ENCODE peak calls at places on chromosomes 3 and 15, in five cellular contexts. D is BE2C, X is transverse colon, B is uterus, J is IMR-90. L is an unnamed sample.

GRCh38 chr15:95832655-95833054 is 497.8 kb upstream of the NR2F2 start:
- DNase-seq in D (no peak), X (no peak), B (no peak), J (no peak), L (no peak)

GRCh38 chr15:101498731-101499480 is 9.4 kb upstream of the PCSK6 start:
- DNase-seq in D (no peak), X (no peak), B (no peak), J (no peak), L (no peak)

GRCh38 chr3:126835472-126836219 is 131.6 kb downstream of the CHCHD6 start:
- DNase-seq in D (peak; percentile 64), X (no peak), B (no peak), J (peak; percentile 76), L (no peak)

GRCh38 chr15:43517354-43518072 is at the start of gene MAP1A:
- DNase-seq in D (peak; percentile 79), X (peak; percentile 37), B (peak; percentile 68), J (peak; percentile 71), L (peak; percentile 69)

GRCh38 chr3:76362643-76363042 is 577.3 kb upstream of the ZNF717 start:
- DNase-seq in D (no peak), X (no peak), B (no peak), J (no peak), L (no peak)

GRCh38 chr3:119310052-119310451 is 15.9 kb downstream of the ARHGAP31 start:
- DNase-seq in D (no peak), X (no peak), B (no peak), J (peak; percentile 97), L (no peak)

GRCh38 chr3:71859128-71859519 is 74.2 kb upstream of the PROK2 start:
- DNase-seq in D (peak; percentile 56), X (no peak), B (no peak), J (no peak), L (no peak)

GRCh38 chr3:18049101-18049500 is 306.7 kb upstream of the TBC1D5 start:
- DNase-seq in D (no peak), X (no peak), B (no peak), J (no peak), L (no peak)

GRCh38 chr3:123084192-123084591 is 17.4 kb downstream of the PDIA5 start:
- DNase-seq in D (no peak), X (no peak), B (no peak), J (no peak), L (peak; percentile 44)

GRCh38 chr15:36808401-36809160 is 229.2 kb downstream of the CDIN1 start:
- DNase-seq in D (no peak), X (no peak), B (no peak), J (peak; percentile 25), L (no peak)

GRCh38 chr15:84703808-84704207 is 12.1 kb downstream of the SEC11A start:
- DNase-seq in D (no peak), X (no peak), B (no peak), J (no peak), L (no peak)

GRCh38 chr3:182973047-182973446 is 7.3 kb downstream of the DCUN1D1 start:
- DNase-seq in D (no peak), X (no peak), B (no peak), J (peak; percentile 47), L (no peak)

GRCh38 chr3:65721386-65721785 is 317.3 kb downstream of the MAGI1 start:
- DNase-seq in D (no peak), X (no peak), B (no peak), J (no peak), L (no peak)

GRCh38 chr3:155846119-155846518 is 8.1 kb downstream of the SLC33A1 start:
- DNase-seq in D (no peak), X (no peak), B (no peak), J (no peak), L (no peak)

GRCh38 chr3:136105044-136105443 is 91.1 kb downstream of the MSL2 start:
- DNase-seq in D (no peak), X (no peak), B (no peak), J (no peak), L (no peak)

GRCh38 chr15:81575436-81576123 is 201.6 kb upstream of the TMC3 start:
- DNase-seq in D (peak; percentile 23), X (no peak), B (no peak), J (peak; percentile 1), L (no peak)

GRCh38 chr3:147049901-147050300 is 356.4 kb downstream of the ZIC4 start:
- DNase-seq in D (no peak), X (no peak), B (no peak), J (no peak), L (no peak)

GRCh38 chr3:15382405-15382923 is 44.9 kb downstream of the METTL6 start:
- DNase-seq in D (no peak), X (no peak), B (no peak), J (no peak), L (no peak)

GRCh38 chr15:64854041-64854440 is 12.3 kb downstream of the PLEKHO2 start:
- DNase-seq in D (no peak), X (no peak), B (peak; percentile 43), J (no peak), L (peak; percentile 53)

GRCh38 chr3:160450846-160451245 is 1.3 kb upstream of the TRIM59 start:
- DNase-seq in D (no peak), X (no peak), B (no peak), J (peak; percentile 93), L (no peak)

GRCh38 chr3:179258820-179259219 is 7.9 kb upstream of the KCNMB3 start:
- DNase-seq in D (no peak), X (no peak), B (no peak), J (no peak), L (no peak)

GRCh38 chr3:71127463-71128243 is 455.9 kb downstream of the FOXP1 start:
- DNase-seq in D (no peak), X (no peak), B (no peak), J (peak; percentile 86), L (no peak)

GRCh38 chr15:57421110-57421509 is 44.8 kb downstream of the CGNL1 start:
- DNase-seq in D (no peak), X (no peak), B (no peak), J (no peak), L (no peak)

GRCh38 chr15:39784125-39784524 is 1.5 kb upstream of the FSIP1 start:
- DNase-seq in D (no peak), X (no peak), B (no peak), J (peak; percentile 71), L (no peak)

GRCh38 chr15:68618339-68619302 is 39.8 kb downstream of the CORO2B start:
- DNase-seq in D (no peak), X (no peak), B (no peak), J (peak; percentile 70), L (no peak)

GRCh38 chr3:172201136-172201989 is 162.0 kb downstream of the FNDC3B start:
- DNase-seq in D (peak; percentile 86), X (peak; percentile 74), B (peak; percentile 66), J (peak; percentile 98), L (peak; percentile 90)

GRCh38 chr3:115912372-115912771 is 289.1 kb downstream of the GAP43 start:
- DNase-seq in D (no peak), X (no peak), B (no peak), J (peak; percentile 14), L (no peak)

GRCh38 chr3:148582126-148582525 is 115.6 kb upstream of the AGTR1 start:
- DNase-seq in D (no peak), X (no peak), B (no peak), J (no peak), L (no peak)

GRCh38 chr15:27743078-27743477 is 356.0 kb downstream of the OCA2 start:
- DNase-seq in D (no peak), X (no peak), B (no peak), J (no peak), L (no peak)

GRCh38 chr15:39624806-39625205 is 43.9 kb downstream of the THBS1 start:
- DNase-seq in D (no peak), X (peak; percentile 74), B (peak; percentile 64), J (peak; percentile 93), L (peak; percentile 77)

DNA sequence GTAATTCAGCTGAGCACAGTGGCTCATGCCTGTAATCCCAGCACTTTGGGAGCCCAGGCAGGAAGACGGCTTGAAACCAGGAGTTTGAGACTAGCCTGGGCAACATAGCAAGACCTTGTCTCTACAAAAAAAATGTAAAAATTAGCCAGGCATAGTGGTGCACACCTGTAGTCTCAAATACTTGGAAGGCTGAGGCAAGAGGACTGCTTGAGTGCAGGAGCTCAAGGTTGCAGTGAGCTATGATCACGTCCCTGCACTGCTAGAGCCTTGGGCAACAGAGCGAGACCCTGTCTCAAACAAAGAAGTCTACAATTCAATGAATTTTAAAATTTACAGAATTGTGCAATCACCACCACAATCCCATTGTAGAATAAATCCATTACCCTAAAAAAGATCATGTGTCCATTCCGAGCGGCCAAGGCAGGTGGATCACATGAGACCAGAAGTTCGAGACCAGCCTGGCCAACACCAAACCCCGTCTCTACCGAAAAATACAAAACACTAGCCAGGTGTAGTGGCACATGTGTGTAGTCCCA is 45.2 kb downstream of the FBXO22 start:
- DNase-seq in D (no peak), X (no peak), B (no peak), J (no peak), L (no peak)
- H3K27me3 ChIP-seq in D (peaks cover 22% of the 10 kb centered on the region), X (peaks cover 30% of the 10 kb centered on the region), B (no peaks in the 10 kb centered on the region), J (no peaks in the 10 kb centered on the region), L (no peaks in the 10 kb centered on the region)

GRCh38 chr3:143977326-143978262 is 6.0 kb downstream of the DIPK2A start:
- DNase-seq in D (no peak), X (no peak), B (no peak), J (peak; percentile 41), L (no peak)
- H3K4me1 ChIP-seq in D (no peaks in the 10 kb centered on the region), X (peaks cover 17% of the 10 kb centered on the region), B (no peaks in the 10 kb centered on the region), J (no peaks in the 10 kb centered on the region), L (peaks cover 3% of the 10 kb centered on the region)

GRCh38 chr3:12002912-12003311 is 1.3 kb upstream of the SYN2 start:
- DNase-seq in D (no peak), X (no peak), B (no peak), J (no peak), L (no peak)
- H3K27me3 ChIP-seq in D (no peaks in the 10 kb centered on the region), X (peaks cover 93% of the 10 kb centered on the region), B (peaks cover 4% of the 10 kb centered on the region), J (peaks cover 40% of the 10 kb centered on the region), L (peaks cover 2% of the 10 kb centered on the region)

GRCh38 chr3:50316657-50317242 is 5.8 kb downstream of the HYAL2 start:
- DNase-seq in D (no peak), X (peak; percentile 91), B (peak; percentile 60), J (peak; percentile 28), L (peak; percentile 62)

GRCh38 chr3:50317303-50317702 is 5.2 kb downstream of the HYAL2 start:
- DNase-seq in D (no peak), X (peak; percentile 72), B (no peak), J (no peak), L (peak; percentile 54)

GRCh38 chr3:50314342-50314741 is 8.2 kb downstream of the HYAL2 start:
- DNase-seq in D (no peak), X (no peak), B (no peak), J (no peak), L (no peak)

GRCh38 chr3:50318163-50318562 is 4.4 kb downstream of the HYAL2 start:
- DNase-seq in D (no peak), X (no peak), B (no peak), J (no peak), L (no peak)

DNA sequence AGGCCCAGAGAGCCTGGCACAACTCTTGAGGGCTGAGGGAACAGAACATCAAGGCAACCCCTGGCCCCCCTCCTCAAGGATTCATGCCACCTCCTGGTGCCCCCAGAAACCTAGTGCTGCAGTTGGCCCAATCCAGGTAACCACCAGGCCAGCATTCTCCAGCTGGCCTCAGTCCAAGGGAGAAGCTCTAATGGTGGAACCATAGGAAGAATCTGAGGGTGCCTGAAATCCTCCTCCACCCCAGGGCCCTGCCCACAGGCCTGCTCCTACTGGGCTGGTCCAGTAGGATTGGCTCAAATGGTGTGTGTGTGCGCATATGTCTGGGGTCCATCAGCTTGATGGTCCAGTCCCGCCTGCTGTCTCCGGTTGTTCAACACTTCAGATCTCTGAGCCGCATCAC is 7.7 kb downstream of the HYAL2 start:
- DNase-seq in D (no peak), X (no peak), B (no peak), J (no peak), L (peak; percentile 25)
- H3K4me1 ChIP-seq in D (no peaks in the 10 kb centered on the region), X (peaks cover 37% of the 10 kb centered on the region), B (peaks cover 23% of the 10 kb centered on the region), J (peaks cover 9% of the 10 kb centered on the region), L (no peaks in the 10 kb centered on the region)